ENCODE peak calls at places on chromosomes 13 and 19, in four cellular contexts. One of them, this sample, is unnamed.

GRCh38 chr19:35223084-35223790 is 5.3 kb downstream of the FAM187B start:
- DNase-seq in colonic mucosa: no peak
- DNase-seq in left ventricle myocardium inferior: no peak
- DNase-seq in upper lobe of right lung: peak; percentile 65
- DNase-seq in this sample: no peak

GRCh38 chr19:38666662-38667448 is 19.4 kb downstream of the ACTN4 start:
- DNase-seq in upper lobe of right lung: no peak
- DNase-seq in left ventricle myocardium inferior: no peak
- DNase-seq in colonic mucosa: no peak
- DNase-seq in this sample: peak; percentile 69

GRCh38 chr19:50266896-50267295 is 62.3 kb downstream of the KCNC3 start:
- DNase-seq in upper lobe of right lung: no peak
- DNase-seq in left ventricle myocardium inferior: no peak
- DNase-seq in colonic mucosa: peak; percentile 73
- DNase-seq in this sample: no peak

GRCh38 chr13:44052843-44053607 is 173.3 kb downstream of the LACC1 start:
- DNase-seq in upper lobe of right lung: peak; percentile 73
- DNase-seq in colonic mucosa: no peak
- DNase-seq in left ventricle myocardium inferior: peak; percentile 24
- DNase-seq in this sample: no peak

GRCh38 chr13:27406178-27406939 is 18.1 kb upstream of the GTF3A start:
- DNase-seq in upper lobe of right lung: no peak
- DNase-seq in colonic mucosa: peak; percentile 54
- DNase-seq in left ventricle myocardium inferior: no peak
- DNase-seq in this sample: no peak

GRCh38 chr19:56725829-56726424 is 54.4 kb upstream of the ZNF835 start:
- DNase-seq in upper lobe of right lung: no peak
- DNase-seq in colonic mucosa: no peak
- DNase-seq in left ventricle myocardium inferior: no peak
- DNase-seq in this sample: no peak

GRCh38 chr19:45505151-45505995 is 1.9 kb upstream of the VASP start:
- DNase-seq in colonic mucosa: no peak
- DNase-seq in upper lobe of right lung: no peak
- DNase-seq in left ventricle myocardium inferior: no peak
- DNase-seq in this sample: no peak

GRCh38 chr19:14505488-14506239 is 9.7 kb upstream of the GIPC1 start:
- DNase-seq in colonic mucosa: peak; percentile 83
- DNase-seq in left ventricle myocardium inferior: no peak
- DNase-seq in upper lobe of right lung: peak; percentile 90
- DNase-seq in this sample: peak; percentile 75

GRCh38 chr19:35041548-35042055 is at the start of gene HPN:
- DNase-seq in upper lobe of right lung: peak; percentile 92
- DNase-seq in colonic mucosa: no peak
- DNase-seq in left ventricle myocardium inferior: no peak
- DNase-seq in this sample: no peak

GRCh38 chr13:48783181-48783630 is 129.5 kb downstream of the CYSLTR2 start:
- DNase-seq in upper lobe of right lung: peak; percentile 77
- DNase-seq in left ventricle myocardium inferior: peak; percentile 73
- DNase-seq in colonic mucosa: peak; percentile 67
- DNase-seq in this sample: peak; percentile 20

GRCh38 chr19:40369797-40370196 is 20.2 kb downstream of the HIPK4 start:
- DNase-seq in upper lobe of right lung: no peak
- DNase-seq in left ventricle myocardium inferior: no peak
- DNase-seq in colonic mucosa: no peak
- DNase-seq in this sample: no peak

GRCh38 chr13:59690857-59691500 is 472.7 kb downstream of the DIAPH3 start:
- DNase-seq in colonic mucosa: no peak
- DNase-seq in left ventricle myocardium inferior: no peak
- DNase-seq in upper lobe of right lung: no peak
- DNase-seq in this sample: no peak

GRCh38 chr13:36385471-36385870 is 39.3 kb upstream of the SPART start:
- DNase-seq in colonic mucosa: no peak
- DNase-seq in left ventricle myocardium inferior: no peak
- DNase-seq in upper lobe of right lung: no peak
- DNase-seq in this sample: no peak

GRCh38 chr19:43594710-43595604 is 977 bp downstream of the IRGQ start:
- DNase-seq in colonic mucosa: peak; percentile 61
- DNase-seq in left ventricle myocardium inferior: no peak
- DNase-seq in upper lobe of right lung: peak; percentile 81
- DNase-seq in this sample: peak; percentile 78

GRCh38 chr13:101111894-101112293 is 304.4 kb downstream of the NALCN start:
- DNase-seq in colonic mucosa: no peak
- DNase-seq in left ventricle myocardium inferior: no peak
- DNase-seq in upper lobe of right lung: no peak
- DNase-seq in this sample: no peak

GRCh38 chr13:101116826-101117225 is 299.5 kb downstream of the NALCN start:
- DNase-seq in colonic mucosa: no peak
- DNase-seq in upper lobe of right lung: no peak
- DNase-seq in left ventricle myocardium inferior: no peak
- DNase-seq in this sample: no peak

GRCh38 chr13:101116381-101116780 is 299.9 kb downstream of the NALCN start:
- DNase-seq in upper lobe of right lung: no peak
- DNase-seq in left ventricle myocardium inferior: no peak
- DNase-seq in colonic mucosa: no peak
- DNase-seq in this sample: no peak

GRCh38 chr13:101121608-101122007 is 294.7 kb downstream of the NALCN start:
- DNase-seq in upper lobe of right lung: no peak
- DNase-seq in left ventricle myocardium inferior: no peak
- DNase-seq in colonic mucosa: no peak
- DNase-seq in this sample: no peak

GRCh38 chr13:101115762-101116161 is 300.5 kb downstream of the NALCN start:
- DNase-seq in left ventricle myocardium inferior: no peak
- DNase-seq in colonic mucosa: no peak
- DNase-seq in upper lobe of right lung: no peak
- DNase-seq in this sample: no peak
- TF ChIP-seq CTCF in left ventricle myocardium inferior: no peak
- TF ChIP-seq CTCF in colonic mucosa: no peak
- TF ChIP-seq CTCF in upper lobe of right lung: no peak
- TF ChIP-seq CTCF in this sample: no peak

DNA sequence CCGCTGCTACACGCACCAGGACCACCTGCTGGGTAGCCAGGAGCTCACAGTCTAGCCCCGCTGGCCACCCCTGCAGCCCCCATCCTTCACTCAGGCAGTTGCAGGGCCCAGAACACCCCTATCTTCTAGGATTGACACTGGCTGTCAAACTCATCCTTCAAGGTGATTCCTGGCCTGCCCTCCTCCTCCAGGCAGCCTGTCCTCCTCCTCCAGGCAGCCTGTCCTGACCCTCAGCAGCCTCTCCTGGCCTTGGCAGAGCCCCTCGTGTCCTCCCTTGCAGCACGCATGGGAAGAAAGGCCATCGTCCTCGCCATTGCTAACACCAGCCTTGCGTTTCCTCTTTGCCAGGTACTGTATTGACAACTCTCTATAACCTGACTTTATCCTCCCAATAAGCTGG is 3.8 kb upstream of the EPS8L1 start:
- DNase-seq in left ventricle myocardium inferior: no peak
- DNase-seq in upper lobe of right lung: no peak
- DNase-seq in colonic mucosa: no peak
- DNase-seq in this sample: no peak
- H3K27me3 ChIP-seq in left ventricle myocardium inferior: peaks cover 97% of the 10 kb centered on the region
- H3K27me3 ChIP-seq in upper lobe of right lung: peaks cover 38% of the 10 kb centered on the region
- H3K27me3 ChIP-seq in colonic mucosa: peaks cover 9% of the 10 kb centered on the region
- H3K27me3 ChIP-seq in this sample: no peaks in the 10 kb centered on the region

DNA sequence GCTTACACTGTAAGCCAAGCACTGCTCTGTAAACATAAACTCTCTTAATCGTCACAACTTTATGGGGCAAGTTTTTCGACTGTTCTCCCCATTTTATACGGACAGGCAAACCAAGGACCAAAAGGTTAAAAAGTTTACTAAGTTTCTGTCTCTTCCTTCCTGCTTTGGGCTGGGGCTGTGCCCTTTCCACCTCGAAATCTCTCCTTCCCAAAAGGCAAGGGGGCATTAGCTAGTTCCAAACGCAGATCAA is 2.2 kb downstream of the JUND start:
- DNase-seq in colonic mucosa: no peak
- DNase-seq in left ventricle myocardium inferior: no peak
- DNase-seq in upper lobe of right lung: no peak
- DNase-seq in this sample: no peak
- H3K4me1 ChIP-seq in colonic mucosa: peaks cover 28% of the 10 kb centered on the region
- H3K4me1 ChIP-seq in left ventricle myocardium inferior: peaks cover 75% of the 10 kb centered on the region
- H3K4me1 ChIP-seq in upper lobe of right lung: peaks cover 48% of the 10 kb centered on the region
- H3K4me1 ChIP-seq in this sample: peaks cover 17% of the 10 kb centered on the region

DNA sequence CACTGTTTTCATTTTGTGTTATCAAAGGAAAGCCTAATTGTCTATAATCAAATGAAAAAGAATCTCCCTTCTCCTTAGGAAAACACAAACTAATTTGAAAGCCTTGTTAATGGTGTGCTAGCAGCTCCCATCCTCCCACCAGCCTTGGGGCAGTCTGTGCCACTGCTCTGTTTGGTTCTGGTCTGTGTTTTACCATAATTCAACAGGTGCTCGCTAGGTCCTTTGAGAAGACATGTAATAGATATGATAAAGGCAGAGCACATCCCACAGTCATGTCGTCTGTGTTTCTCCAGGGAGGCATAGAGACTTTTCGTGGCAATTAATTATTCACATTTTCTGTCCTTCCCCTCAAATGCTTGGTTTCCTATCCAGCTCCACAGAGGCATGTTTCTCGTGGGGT is 23.8 kb downstream of the FAM124A start:
- DNase-seq in colonic mucosa: no peak
- DNase-seq in upper lobe of right lung: no peak
- DNase-seq in left ventricle myocardium inferior: no peak
- DNase-seq in this sample: no peak
- TF ChIP-seq CTCF in colonic mucosa: no peak
- TF ChIP-seq CTCF in upper lobe of right lung: no peak
- TF ChIP-seq CTCF in left ventricle myocardium inferior: no peak
- TF ChIP-seq CTCF in this sample: no peak

GRCh38 chr19:13082192-13083007 is 20.3 kb downstream of the LYL1 start:
- DNase-seq in colonic mucosa: no peak
- DNase-seq in left ventricle myocardium inferior: no peak
- DNase-seq in upper lobe of right lung: no peak
- DNase-seq in this sample: no peak
- H3K27me3 ChIP-seq in colonic mucosa: no peaks in the 10 kb centered on the region
- H3K27me3 ChIP-seq in left ventricle myocardium inferior: no peaks in the 10 kb centered on the region
- H3K27me3 ChIP-seq in upper lobe of right lung: no peaks in the 10 kb centered on the region
- H3K27me3 ChIP-seq in this sample: no peaks in the 10 kb centered on the region

GRCh38 chr19:16342002-16342715 is 17.5 kb downstream of the KLF2 start:
- DNase-seq in upper lobe of right lung: no peak
- DNase-seq in colonic mucosa: no peak
- DNase-seq in left ventricle myocardium inferior: peak; percentile 39
- DNase-seq in this sample: peak; percentile 75

GRCh38 chr19:16340654-16341053 is 16.0 kb downstream of the KLF2 start:
- DNase-seq in colonic mucosa: no peak
- DNase-seq in left ventricle myocardium inferior: no peak
- DNase-seq in upper lobe of right lung: no peak
- DNase-seq in this sample: no peak

GRCh38 chr19:16338470-16339360 is 14.1 kb downstream of the KLF2 start:
- DNase-seq in upper lobe of right lung: peak; percentile 76
- DNase-seq in colonic mucosa: no peak
- DNase-seq in left ventricle myocardium inferior: no peak
- DNase-seq in this sample: no peak

GRCh38 chr19:16339361-16339725 is 14.7 kb downstream of the KLF2 start:
- DNase-seq in colonic mucosa: no peak
- DNase-seq in upper lobe of right lung: no peak
- DNase-seq in left ventricle myocardium inferior: no peak
- DNase-seq in this sample: no peak

DNA sequence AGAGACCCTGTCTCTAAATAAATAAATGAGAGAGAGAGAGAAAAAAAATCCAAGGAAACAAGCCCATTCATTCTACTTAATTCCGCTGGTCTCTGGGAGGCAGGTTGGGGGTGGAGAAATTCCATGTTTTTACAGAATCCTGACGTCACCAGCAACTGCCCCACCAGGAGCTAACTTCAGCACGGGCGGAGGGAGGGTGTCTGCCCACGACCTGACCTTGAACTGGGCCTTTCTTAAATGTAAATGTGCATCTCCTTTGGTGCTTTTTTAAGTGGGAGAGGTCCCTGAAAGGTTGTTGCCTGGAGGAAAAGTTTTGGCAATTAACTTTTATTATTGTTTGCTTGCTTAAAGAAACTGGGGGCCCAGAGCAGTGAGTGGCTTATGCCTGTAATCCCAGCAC is 15.5 kb downstream of the KLF2 start:
- DNase-seq in left ventricle myocardium inferior: no peak
- DNase-seq in colonic mucosa: no peak
- DNase-seq in upper lobe of right lung: no peak
- DNase-seq in this sample: no peak
- H3K4me1 ChIP-seq in left ventricle myocardium inferior: peaks cover 65% of the 10 kb centered on the region
- H3K4me1 ChIP-seq in colonic mucosa: no peaks in the 10 kb centered on the region
- H3K4me1 ChIP-seq in upper lobe of right lung: peaks cover 39% of the 10 kb centered on the region
- H3K4me1 ChIP-seq in this sample: peaks cover 22% of the 10 kb centered on the region

GRCh38 chr13:109196896-109197295 is 567.5 kb downstream of the MYO16 start:
- DNase-seq in colonic mucosa: no peak
- DNase-seq in left ventricle myocardium inferior: no peak
- DNase-seq in upper lobe of right lung: no peak
- DNase-seq in this sample: no peak
- TF ChIP-seq CTCF in colonic mucosa: no peak
- TF ChIP-seq CTCF in left ventricle myocardium inferior: no peak
- TF ChIP-seq CTCF in upper lobe of right lung: no peak
- TF ChIP-seq CTCF in this sample: no peak

GRCh38 chr13:111948811-111949210 is 118.1 kb upstream of the SOX1 start:
- DNase-seq in upper lobe of right lung: peak; percentile 29
- DNase-seq in colonic mucosa: no peak
- DNase-seq in left ventricle myocardium inferior: no peak
- DNase-seq in this sample: peak; percentile 24

GRCh38 chr13:111947876-111948275 is 119.1 kb upstream of the SOX1 start:
- DNase-seq in upper lobe of right lung: no peak
- DNase-seq in left ventricle myocardium inferior: no peak
- DNase-seq in colonic mucosa: no peak
- DNase-seq in this sample: no peak

GRCh38 chr13:111946214-111946613 is 120.7 kb upstream of the SOX1 start:
- DNase-seq in colonic mucosa: no peak
- DNase-seq in left ventricle myocardium inferior: no peak
- DNase-seq in upper lobe of right lung: no peak
- DNase-seq in this sample: no peak

GRCh38 chr13:111948281-111948680 is 118.7 kb upstream of the SOX1 start:
- DNase-seq in colonic mucosa: no peak
- DNase-seq in left ventricle myocardium inferior: no peak
- DNase-seq in upper lobe of right lung: peak; percentile 27
- DNase-seq in this sample: no peak

GRCh38 chr13:111947026-111947810 is 119.7 kb upstream of the SOX1 start:
- DNase-seq in colonic mucosa: no peak
- DNase-seq in upper lobe of right lung: peak; percentile 48
- DNase-seq in left ventricle myocardium inferior: no peak
- DNase-seq in this sample: no peak
- H3K27me3 ChIP-seq in colonic mucosa: no peaks in the 10 kb centered on the region
- H3K27me3 ChIP-seq in upper lobe of right lung: peaks cover 14% of the 10 kb centered on the region
- H3K27me3 ChIP-seq in left ventricle myocardium inferior: peaks cover 85% of the 10 kb centered on the region
- H3K27me3 ChIP-seq in this sample: no peaks in the 10 kb centered on the region

GRCh38 chr19:41994521-41994971 is 516 bp upstream of the ATP1A3 start:
- DNase-seq in left ventricle myocardium inferior: no peak
- DNase-seq in colonic mucosa: no peak
- DNase-seq in upper lobe of right lung: no peak
- DNase-seq in this sample: no peak
- H3K4me1 ChIP-seq in left ventricle myocardium inferior: peaks cover 45% of the 10 kb centered on the region
- H3K4me1 ChIP-seq in colonic mucosa: no peaks in the 10 kb centered on the region
- H3K4me1 ChIP-seq in upper lobe of right lung: peaks cover 7% of the 10 kb centered on the region
- H3K4me1 ChIP-seq in this sample: peaks cover 30% of the 10 kb centered on the region

GRCh38 chr13:31052478-31052877 is 109.2 kb downstream of the HSPH1 start:
- DNase-seq in colonic mucosa: no peak
- DNase-seq in upper lobe of right lung: no peak
- DNase-seq in left ventricle myocardium inferior: no peak
- DNase-seq in this sample: peak; percentile 9

GRCh38 chr13:31049083-31049482 is 112.6 kb downstream of the HSPH1 start:
- DNase-seq in left ventricle myocardium inferior: no peak
- DNase-seq in upper lobe of right lung: no peak
- DNase-seq in colonic mucosa: no peak
- DNase-seq in this sample: no peak

GRCh38 chr13:31051999-31052398 is 109.7 kb downstream of the HSPH1 start:
- DNase-seq in colonic mucosa: no peak
- DNase-seq in upper lobe of right lung: no peak
- DNase-seq in left ventricle myocardium inferior: no peak
- DNase-seq in this sample: no peak

GRCh38 chr13:31049833-31050232 is 111.9 kb downstream of the HSPH1 start:
- DNase-seq in left ventricle myocardium inferior: peak; percentile 23
- DNase-seq in upper lobe of right lung: no peak
- DNase-seq in colonic mucosa: no peak
- DNase-seq in this sample: no peak

GRCh38 chr13:31050486-31051400 is 111.0 kb downstream of the HSPH1 start:
- DNase-seq in colonic mucosa: no peak
- DNase-seq in upper lobe of right lung: no peak
- DNase-seq in left ventricle myocardium inferior: no peak
- DNase-seq in this sample: peak; percentile 15
- TF ChIP-seq CTCF in colonic mucosa: no peak
- TF ChIP-seq CTCF in upper lobe of right lung: no peak
- TF ChIP-seq CTCF in left ventricle myocardium inferior: no peak
- TF ChIP-seq CTCF in this sample: no peak